ENCODE peak calls at places on chromosomes 5 and 9, in six cellular contexts. One of them, this sample, is unnamed.

GRCh38 chr5:93571111-93571977 is 9.7 kb downstream of the NR2F1-AS1 start:
- DNase-seq in mucosa of descending colon: no peak
- DNase-seq in HFF-Myc: no peak
- DNase-seq in astrocyte of the spinal cord: peak
- DNase-seq in cardiac muscle cell: no peak
- DNase-seq in psoas muscle: no peak
- DNase-seq in this sample: no peak

GRCh38 chr9:14677872-14678271 is 15.4 kb downstream of the ZDHHC21 start:
- DNase-seq in astrocyte of the spinal cord: no peak
- DNase-seq in psoas muscle: no peak
- DNase-seq in HFF-Myc: no peak
- DNase-seq in mucosa of descending colon: no peak
- DNase-seq in cardiac muscle cell: no peak
- DNase-seq in this sample: no peak

GRCh38 chr9:131577005-131578000 is 32.0 kb downstream of the PRRT1B start:
- DNase-seq in HFF-Myc: no peak
- DNase-seq in astrocyte of the spinal cord: no peak
- DNase-seq in mucosa of descending colon: no peak
- DNase-seq in psoas muscle: no peak
- DNase-seq in cardiac muscle cell: no peak
- DNase-seq in this sample: no peak

GRCh38 chr9:127049044-127049443 is 73.4 kb downstream of the ANGPTL2 start:
- DNase-seq in cardiac muscle cell: no peak
- DNase-seq in mucosa of descending colon: no peak
- DNase-seq in HFF-Myc: peak
- DNase-seq in psoas muscle: no peak
- DNase-seq in astrocyte of the spinal cord: peak
- DNase-seq in this sample: peak

GRCh38 chr9:126581893-126582292 is 31.8 kb upstream of the LMX1B start:
- DNase-seq in HFF-Myc: no peak
- DNase-seq in psoas muscle: no peak
- DNase-seq in astrocyte of the spinal cord: no peak
- DNase-seq in cardiac muscle cell: no peak
- DNase-seq in mucosa of descending colon: no peak
- DNase-seq in this sample: no peak

GRCh38 chr5:88897748-88898147 is 14.8 kb upstream of the MEF2C start:
- DNase-seq in psoas muscle: no peak
- DNase-seq in cardiac muscle cell: no peak
- DNase-seq in mucosa of descending colon: no peak
- DNase-seq in astrocyte of the spinal cord: no peak
- DNase-seq in HFF-Myc: no peak
- DNase-seq in this sample: no peak

GRCh38 chr5:173837654-173838053 is 50.5 kb upstream of the CPEB4 start:
- DNase-seq in astrocyte of the spinal cord: no peak
- DNase-seq in HFF-Myc: no peak
- DNase-seq in mucosa of descending colon: no peak
- DNase-seq in cardiac muscle cell: no peak
- DNase-seq in psoas muscle: no peak
- DNase-seq in this sample: no peak

GRCh38 chr9:87812375-87813118 is 70.1 kb upstream of the SPATA31E1 start:
- DNase-seq in HFF-Myc: peak
- DNase-seq in astrocyte of the spinal cord: peak
- DNase-seq in mucosa of descending colon: no peak
- DNase-seq in psoas muscle: no peak
- DNase-seq in cardiac muscle cell: no peak
- DNase-seq in this sample: peak

GRCh38 chr9:107158321-107158720 is 124.8 kb upstream of the RAD23B start:
- DNase-seq in cardiac muscle cell: peak
- DNase-seq in astrocyte of the spinal cord: peak
- DNase-seq in mucosa of descending colon: no peak
- DNase-seq in HFF-Myc: no peak
- DNase-seq in psoas muscle: no peak
- DNase-seq in this sample: peak

GRCh38 chr5:33238826-33239670 is 201.7 kb upstream of the TARS1 start:
- DNase-seq in mucosa of descending colon: no peak
- DNase-seq in cardiac muscle cell: no peak
- DNase-seq in psoas muscle: no peak
- DNase-seq in HFF-Myc: no peak
- DNase-seq in astrocyte of the spinal cord: no peak
- DNase-seq in this sample: no peak

GRCh38 chr5:125558466-125558865 is 812.0 kb upstream of the ZNF608 start:
- DNase-seq in psoas muscle: no peak
- DNase-seq in astrocyte of the spinal cord: no peak
- DNase-seq in mucosa of descending colon: no peak
- DNase-seq in cardiac muscle cell: peak
- DNase-seq in HFF-Myc: no peak
- DNase-seq in this sample: no peak

GRCh38 chr5:139061856-139062255 is 136.3 kb downstream of the SIL1 start:
- DNase-seq in psoas muscle: no peak
- DNase-seq in astrocyte of the spinal cord: peak
- DNase-seq in HFF-Myc: peak
- DNase-seq in cardiac muscle cell: peak
- DNase-seq in mucosa of descending colon: no peak
- DNase-seq in this sample: no peak

GRCh38 chr5:96198673-96199072 is 234.4 kb downstream of the PCSK1 start:
- DNase-seq in cardiac muscle cell: no peak
- DNase-seq in astrocyte of the spinal cord: peak
- DNase-seq in psoas muscle: no peak
- DNase-seq in HFF-Myc: no peak
- DNase-seq in mucosa of descending colon: no peak
- DNase-seq in this sample: peak

GRCh38 chr5:83714780-83715179 is 5.9 kb downstream of the HAPLN1 start:
- DNase-seq in psoas muscle: no peak
- DNase-seq in cardiac muscle cell: no peak
- DNase-seq in HFF-Myc: no peak
- DNase-seq in astrocyte of the spinal cord: no peak
- DNase-seq in mucosa of descending colon: no peak
- DNase-seq in this sample: no peak

DNA sequence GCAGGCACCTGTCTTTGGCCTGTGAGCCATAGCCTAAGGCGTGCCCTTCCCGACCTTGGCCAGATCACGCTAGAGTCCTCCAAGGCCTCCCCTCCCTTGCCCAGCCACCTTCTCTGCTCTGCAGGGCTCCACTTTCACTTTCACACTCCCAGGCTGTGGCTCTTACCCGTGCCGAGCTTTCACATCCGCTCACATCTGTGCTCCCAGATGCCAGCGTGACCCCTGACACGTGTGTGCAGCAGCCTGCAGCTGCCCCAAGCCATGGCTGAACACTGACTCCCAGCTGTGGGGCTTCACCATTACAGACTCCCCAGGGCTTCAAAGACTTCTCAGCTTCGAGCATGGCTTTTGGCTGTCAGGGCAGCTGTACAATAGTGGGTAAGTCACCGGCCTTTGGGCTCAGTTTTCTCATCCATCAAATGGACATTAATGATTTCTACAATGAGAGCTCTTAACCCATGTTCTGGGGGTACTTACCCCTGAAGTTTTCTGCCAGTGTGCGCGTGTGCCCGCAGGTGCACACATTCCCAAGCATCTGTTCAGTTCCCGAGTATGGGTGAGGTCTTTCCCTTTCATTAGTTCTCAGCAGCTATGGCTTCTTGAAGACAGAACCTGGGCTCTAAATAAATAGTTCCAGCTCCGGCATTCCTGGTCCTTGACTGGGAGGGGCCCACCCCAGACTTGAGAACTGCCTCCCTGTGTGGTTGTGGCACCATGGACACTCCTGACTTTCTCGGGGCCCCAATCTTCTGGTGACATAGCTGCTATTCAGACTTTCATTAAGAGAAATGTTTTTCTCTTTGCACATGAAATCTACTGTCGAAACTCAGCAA is 118.6 kb downstream of the RGS3 start:
- DNase-seq in HFF-Myc: peak
- DNase-seq in cardiac muscle cell: no peak
- DNase-seq in mucosa of descending colon: peak
- DNase-seq in astrocyte of the spinal cord: peak
- DNase-seq in psoas muscle: peak
- DNase-seq in this sample: peak
- H3K4me3 ChIP-seq in HFF-Myc: no peak
- H3K4me3 ChIP-seq in cardiac muscle cell: no peak
- H3K4me3 ChIP-seq in mucosa of descending colon: no peak
- H3K4me3 ChIP-seq in astrocyte of the spinal cord: no peak
- H3K4me3 ChIP-seq in psoas muscle: peak
- H3K4me3 ChIP-seq in this sample: no peak

DNA sequence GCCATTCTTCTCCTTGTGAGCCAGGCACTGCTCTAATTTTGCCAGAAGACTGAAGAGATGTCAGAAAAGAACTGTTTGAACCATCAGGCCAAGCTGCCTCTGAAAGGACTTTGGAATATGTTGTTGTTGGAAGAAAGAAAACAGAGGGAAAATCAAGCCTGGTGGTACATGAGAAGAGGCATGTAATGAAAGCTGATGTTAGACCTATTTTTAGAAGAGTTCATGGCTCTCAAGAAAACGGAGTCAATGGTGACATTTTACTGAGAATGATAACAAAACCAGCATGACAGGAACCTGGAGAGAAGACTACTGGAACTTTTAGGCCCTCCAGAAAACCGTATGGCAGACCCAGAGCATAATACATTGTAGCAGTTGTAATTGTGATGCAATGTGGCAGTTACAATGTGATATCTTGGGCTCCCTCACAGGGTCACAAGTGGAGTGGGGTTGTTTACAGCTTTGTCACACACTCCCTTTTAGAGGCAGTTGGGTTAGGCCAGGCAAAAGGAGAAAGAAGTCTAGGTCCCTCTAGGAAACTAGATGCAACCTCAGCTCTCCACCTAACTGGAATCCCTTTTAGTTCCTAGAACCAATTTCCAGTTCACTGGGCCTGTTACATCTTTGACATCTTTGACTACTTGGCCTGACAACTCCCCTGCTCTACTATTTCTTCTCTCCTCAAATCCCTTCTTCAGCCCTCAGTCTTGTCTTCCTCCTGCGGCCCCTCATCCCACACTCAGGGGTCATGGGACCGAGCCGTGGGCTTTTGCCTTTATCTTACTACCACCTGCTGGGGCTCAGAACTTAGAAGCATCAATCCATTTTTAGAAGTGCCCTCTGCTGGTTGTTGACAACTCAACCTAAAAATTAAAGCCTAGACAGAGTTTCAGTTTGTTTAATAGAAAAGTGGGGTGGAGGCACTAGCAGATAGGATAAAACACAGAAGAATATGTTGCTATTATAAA is 61.2 kb upstream of the JAK2 start:
- DNase-seq in cardiac muscle cell: no peak
- DNase-seq in mucosa of descending colon: no peak
- DNase-seq in astrocyte of the spinal cord: peak
- DNase-seq in HFF-Myc: no peak
- DNase-seq in psoas muscle: no peak
- DNase-seq in this sample: peak
- TF ChIP-seq CTCF in cardiac muscle cell: peak
- TF ChIP-seq CTCF in mucosa of descending colon: no peak
- TF ChIP-seq CTCF in astrocyte of the spinal cord: peak
- TF ChIP-seq CTCF in HFF-Myc: peak
- TF ChIP-seq CTCF in psoas muscle: no peak
- TF ChIP-seq CTCF in this sample: peak

GRCh38 chr9:12813960-12814876 is 39.4 kb downstream of the LURAP1L start:
- DNase-seq in cardiac muscle cell: no peak
- DNase-seq in astrocyte of the spinal cord: peak
- DNase-seq in mucosa of descending colon: peak
- DNase-seq in psoas muscle: peak
- DNase-seq in HFF-Myc: peak
- DNase-seq in this sample: peak

GRCh38 chr9:12816656-12817101 is 41.9 kb downstream of the LURAP1L start:
- DNase-seq in mucosa of descending colon: no peak
- DNase-seq in psoas muscle: no peak
- DNase-seq in cardiac muscle cell: no peak
- DNase-seq in astrocyte of the spinal cord: no peak
- DNase-seq in HFF-Myc: no peak
- DNase-seq in this sample: no peak

GRCh38 chr9:12813533-12813932 is 38.7 kb downstream of the LURAP1L start:
- DNase-seq in HFF-Myc: no peak
- DNase-seq in astrocyte of the spinal cord: no peak
- DNase-seq in cardiac muscle cell: no peak
- DNase-seq in psoas muscle: no peak
- DNase-seq in mucosa of descending colon: no peak
- DNase-seq in this sample: no peak

GRCh38 chr9:12815895-12816294 is 41.1 kb downstream of the LURAP1L start:
- DNase-seq in astrocyte of the spinal cord: no peak
- DNase-seq in cardiac muscle cell: no peak
- DNase-seq in HFF-Myc: no peak
- DNase-seq in mucosa of descending colon: no peak
- DNase-seq in psoas muscle: no peak
- DNase-seq in this sample: peak

GRCh38 chr9:12814877-12815237 is 40.0 kb downstream of the LURAP1L start:
- DNase-seq in mucosa of descending colon: no peak
- DNase-seq in astrocyte of the spinal cord: no peak
- DNase-seq in HFF-Myc: no peak
- DNase-seq in cardiac muscle cell: no peak
- DNase-seq in psoas muscle: no peak
- DNase-seq in this sample: no peak
- H3K4me3 ChIP-seq in mucosa of descending colon: no peak
- H3K4me3 ChIP-seq in astrocyte of the spinal cord: no peak
- H3K4me3 ChIP-seq in HFF-Myc: no peak
- H3K4me3 ChIP-seq in cardiac muscle cell: no peak
- H3K4me3 ChIP-seq in psoas muscle: peak
- H3K4me3 ChIP-seq in this sample: no peak

GRCh38 chr5:94613583-94613982 is 4.8 kb downstream of the KIAA0825 start:
- DNase-seq in HFF-Myc: no peak
- DNase-seq in mucosa of descending colon: no peak
- DNase-seq in psoas muscle: no peak
- DNase-seq in cardiac muscle cell: peak
- DNase-seq in astrocyte of the spinal cord: peak
- DNase-seq in this sample: peak
- TF ChIP-seq CTCF in HFF-Myc: peak
- TF ChIP-seq CTCF in mucosa of descending colon: no peak
- TF ChIP-seq CTCF in psoas muscle: no peak
- TF ChIP-seq CTCF in cardiac muscle cell: peak
- TF ChIP-seq CTCF in astrocyte of the spinal cord: peak
- TF ChIP-seq CTCF in this sample: peak

GRCh38 chr5:5965132-5965531 is 413.2 kb downstream of the MED10 start:
- DNase-seq in astrocyte of the spinal cord: no peak
- DNase-seq in cardiac muscle cell: no peak
- DNase-seq in mucosa of descending colon: no peak
- DNase-seq in psoas muscle: no peak
- DNase-seq in HFF-Myc: no peak
- DNase-seq in this sample: no peak
- H3K4me3 ChIP-seq in astrocyte of the spinal cord: no peak
- H3K4me3 ChIP-seq in cardiac muscle cell: no peak
- H3K4me3 ChIP-seq in mucosa of descending colon: no peak
- H3K4me3 ChIP-seq in psoas muscle: no peak
- H3K4me3 ChIP-seq in HFF-Myc: no peak
- H3K4me3 ChIP-seq in this sample: no peak

DNA sequence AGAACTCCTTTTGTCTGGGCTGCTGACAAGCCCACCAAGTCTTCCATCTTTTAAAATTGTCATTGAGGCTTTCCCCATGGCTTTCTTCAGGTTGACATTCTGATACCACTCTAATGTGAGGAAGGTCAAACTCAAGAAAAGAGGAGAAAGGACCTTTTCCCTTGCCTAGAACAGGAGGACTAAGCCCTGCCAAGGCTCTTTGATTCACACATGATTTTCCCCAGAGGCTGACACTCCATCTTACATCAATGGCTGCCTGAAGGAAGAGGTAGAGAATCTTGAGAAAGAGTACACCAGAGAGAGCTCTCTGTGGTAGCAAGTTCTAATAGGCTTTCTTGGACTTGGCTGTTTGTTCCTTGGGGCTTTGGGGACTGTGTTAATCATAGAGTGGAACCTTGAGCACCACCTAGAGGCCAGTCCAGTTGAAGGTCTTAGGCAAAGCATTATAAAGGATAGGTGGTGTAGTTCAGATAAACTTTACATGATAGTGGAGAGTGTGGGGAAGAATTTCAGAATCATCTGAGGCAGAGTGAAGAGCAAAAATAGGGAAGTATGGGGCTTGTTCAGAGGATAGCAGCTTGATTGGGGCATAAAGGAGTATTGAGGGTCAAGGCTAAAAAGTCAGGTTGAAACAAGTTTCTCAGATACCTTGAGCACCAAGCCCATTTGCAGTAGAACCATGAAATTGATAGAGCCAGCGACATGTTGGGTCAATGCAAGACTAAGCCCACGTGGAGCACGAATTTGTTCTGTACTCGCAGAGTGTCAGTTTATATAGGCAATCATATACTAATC is 36.7 kb downstream of the NDFIP1 start:
- DNase-seq in HFF-Myc: peak
- DNase-seq in cardiac muscle cell: peak
- DNase-seq in psoas muscle: peak
- DNase-seq in mucosa of descending colon: no peak
- DNase-seq in astrocyte of the spinal cord: peak
- DNase-seq in this sample: peak
- TF ChIP-seq CTCF in HFF-Myc: peak
- TF ChIP-seq CTCF in cardiac muscle cell: peak
- TF ChIP-seq CTCF in psoas muscle: peak
- TF ChIP-seq CTCF in mucosa of descending colon: no peak
- TF ChIP-seq CTCF in astrocyte of the spinal cord: peak
- TF ChIP-seq CTCF in this sample: peak